ENCODE peak calls at places on chromosomes 16 and 17, in five cellular contexts. One of them, this sample, is unnamed.

GRCh38 chr16:11700264-11701029 is 32.2 kb downstream of the SNN start:
- DNase-seq in GM12878: no peak
- DNase-seq in HepG2: peak
- DNase-seq in H1: no peak
- DNase-seq in K562: no peak
- DNase-seq in this sample: no peak

GRCh38 chr17:73592531-73592961 is 51.7 kb downstream of the SDK2 start:
- DNase-seq in GM12878: no peak
- DNase-seq in H1: no peak
- DNase-seq in HepG2: no peak
- DNase-seq in K562: no peak
- DNase-seq in this sample: no peak

GRCh38 chr17:71402661-71403141 is 718.1 kb upstream of the SOX9 start:
- DNase-seq in K562: no peak
- DNase-seq in GM12878: no peak
- DNase-seq in H1: no peak
- DNase-seq in HepG2: no peak
- DNase-seq in this sample: no peak

GRCh38 chr17:79541451-79541850 is 69.4 kb downstream of the RBFOX3 start:
- DNase-seq in K562: no peak
- DNase-seq in GM12878: no peak
- DNase-seq in H1: no peak
- DNase-seq in HepG2: no peak
- DNase-seq in this sample: no peak

GRCh38 chr16:19850131-19850817 is 34.4 kb downstream of the GPRC5B start:
- DNase-seq in K562: no peak
- DNase-seq in HepG2: no peak
- DNase-seq in GM12878: no peak
- DNase-seq in H1: no peak
- DNase-seq in this sample: no peak

GRCh38 chr17:72139213-72139612 is 18.4 kb downstream of the SOX9 start:
- DNase-seq in HepG2: no peak
- DNase-seq in H1: no peak
- DNase-seq in GM12878: no peak
- DNase-seq in K562: no peak
- DNase-seq in this sample: no peak

GRCh38 chr17:21549107-21549687 is 143.1 kb upstream of the KCNJ18 start:
- DNase-seq in GM12878: no peak
- DNase-seq in H1: no peak
- DNase-seq in HepG2: no peak
- DNase-seq in K562: no peak
- DNase-seq in this sample: no peak

GRCh38 chr16:64092284-64092683 is 1029.6 kb downstream of the CDH11 start:
- DNase-seq in H1: no peak
- DNase-seq in HepG2: no peak
- DNase-seq in GM12878: no peak
- DNase-seq in K562: no peak
- DNase-seq in this sample: no peak

DNA sequence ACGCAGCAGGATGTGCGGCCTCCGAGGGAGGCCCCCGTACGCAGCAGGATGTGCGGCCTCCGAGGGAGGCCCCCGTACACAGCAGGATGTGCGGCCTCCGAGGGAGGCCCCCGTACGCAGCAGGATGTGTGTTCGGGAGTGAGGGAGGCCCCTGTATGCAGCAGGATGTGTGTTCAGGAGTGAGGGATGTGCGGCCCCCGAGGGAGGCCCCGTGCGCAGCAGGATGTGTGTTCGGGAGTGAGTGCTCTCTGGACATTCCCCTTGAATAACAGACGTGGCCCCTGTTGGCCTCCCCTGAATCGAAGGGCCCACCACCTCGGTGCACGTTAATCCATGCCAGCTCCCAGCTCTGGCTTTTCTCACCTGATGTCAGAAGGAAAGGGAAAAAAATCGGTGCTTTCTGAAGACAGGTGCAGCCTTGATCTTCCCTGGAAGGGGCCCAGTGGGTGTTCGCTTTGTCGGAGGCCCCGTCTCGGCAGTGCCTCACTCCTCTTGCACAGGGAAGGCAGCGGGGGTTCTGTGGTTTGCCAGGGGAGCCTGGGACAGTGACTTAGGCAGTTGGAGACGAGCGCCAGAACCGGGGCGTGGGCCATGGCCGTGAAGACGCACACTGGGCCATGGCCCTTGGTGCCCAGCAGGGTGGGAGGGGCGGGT is 101.6 kb upstream of the CHMP6 start:
- DNase-seq in HepG2: no peak
- DNase-seq in K562: no peak
- DNase-seq in GM12878: no peak
- DNase-seq in H1: no peak
- DNase-seq in this sample: no peak
- TF ChIP-seq USF2 in HepG2: no peak
- TF ChIP-seq USF2 in K562: no peak
- TF ChIP-seq USF2 in GM12878: no peak
- TF ChIP-seq USF2 in H1: no peak
- TF ChIP-seq USF2 in this sample: no peak

DNA sequence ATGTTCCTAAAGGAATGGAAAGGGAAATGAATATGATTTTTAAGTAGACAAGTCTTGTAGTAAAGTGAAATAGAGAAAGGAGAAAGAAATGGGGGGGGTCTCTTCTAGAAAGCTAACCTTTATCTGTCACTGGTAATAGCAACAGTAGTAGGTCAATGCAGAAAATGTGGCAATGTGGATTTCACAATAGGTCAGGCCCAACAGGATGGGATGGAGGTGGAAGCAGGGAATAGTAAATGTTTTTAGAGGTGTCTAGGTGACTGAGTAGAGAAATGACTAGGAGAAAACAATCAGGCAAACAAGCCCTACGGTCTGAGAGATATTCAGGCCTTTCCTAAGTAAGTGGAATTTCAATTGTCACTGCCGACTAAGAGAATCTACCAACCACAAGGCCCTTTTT is 6.0 kb upstream of the RSKR start:
- DNase-seq in K562: no peak
- DNase-seq in HepG2: no peak
- DNase-seq in GM12878: no peak
- DNase-seq in H1: no peak
- DNase-seq in this sample: no peak
- TF ChIP-seq SP1 in K562: no peak
- TF ChIP-seq SP1 in HepG2: no peak
- TF ChIP-seq SP1 in GM12878: no peak
- TF ChIP-seq SP1 in H1: no peak
- TF ChIP-seq SP1 in this sample: no peak

DNA sequence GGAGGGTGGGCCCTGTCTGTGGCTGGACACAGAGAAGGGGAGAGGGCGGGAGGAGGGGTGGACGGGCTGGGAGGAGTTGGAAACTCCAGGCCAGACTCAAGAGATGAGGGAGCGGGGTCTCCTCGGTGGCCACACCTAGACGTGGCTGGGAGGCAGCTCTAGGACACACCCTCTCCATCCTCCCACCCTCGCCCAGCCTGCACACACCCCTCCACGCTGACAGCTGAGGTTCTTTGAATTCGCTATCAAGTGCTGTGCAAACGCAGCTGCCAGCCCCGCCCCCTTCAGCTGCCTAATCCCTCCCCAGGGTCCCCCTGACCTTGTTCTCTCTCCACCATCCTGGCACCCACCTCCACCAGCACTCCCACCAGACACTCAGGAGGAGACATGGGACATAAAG is 48.7 kb downstream of the DNAH17 start:
- DNase-seq in K562: peak
- DNase-seq in H1: no peak
- DNase-seq in GM12878: no peak
- DNase-seq in HepG2: no peak
- DNase-seq in this sample: no peak
- TF ChIP-seq MAX in K562: no peak
- TF ChIP-seq MAX in H1: no peak
- TF ChIP-seq MAX in GM12878: no peak
- TF ChIP-seq MAX in HepG2: no peak
- TF ChIP-seq MAX in this sample: no peak

GRCh38 chr17:17360087-17360730 is 57.0 kb downstream of the NT5M start:
- DNase-seq in HepG2: no peak
- DNase-seq in K562: no peak
- DNase-seq in GM12878: no peak
- DNase-seq in H1: no peak
- DNase-seq in this sample: no peak
- TF ChIP-seq USF2 in HepG2: no peak
- TF ChIP-seq USF2 in K562: no peak
- TF ChIP-seq USF2 in GM12878: no peak
- TF ChIP-seq USF2 in H1: no peak
- TF ChIP-seq USF2 in this sample: no peak

DNA sequence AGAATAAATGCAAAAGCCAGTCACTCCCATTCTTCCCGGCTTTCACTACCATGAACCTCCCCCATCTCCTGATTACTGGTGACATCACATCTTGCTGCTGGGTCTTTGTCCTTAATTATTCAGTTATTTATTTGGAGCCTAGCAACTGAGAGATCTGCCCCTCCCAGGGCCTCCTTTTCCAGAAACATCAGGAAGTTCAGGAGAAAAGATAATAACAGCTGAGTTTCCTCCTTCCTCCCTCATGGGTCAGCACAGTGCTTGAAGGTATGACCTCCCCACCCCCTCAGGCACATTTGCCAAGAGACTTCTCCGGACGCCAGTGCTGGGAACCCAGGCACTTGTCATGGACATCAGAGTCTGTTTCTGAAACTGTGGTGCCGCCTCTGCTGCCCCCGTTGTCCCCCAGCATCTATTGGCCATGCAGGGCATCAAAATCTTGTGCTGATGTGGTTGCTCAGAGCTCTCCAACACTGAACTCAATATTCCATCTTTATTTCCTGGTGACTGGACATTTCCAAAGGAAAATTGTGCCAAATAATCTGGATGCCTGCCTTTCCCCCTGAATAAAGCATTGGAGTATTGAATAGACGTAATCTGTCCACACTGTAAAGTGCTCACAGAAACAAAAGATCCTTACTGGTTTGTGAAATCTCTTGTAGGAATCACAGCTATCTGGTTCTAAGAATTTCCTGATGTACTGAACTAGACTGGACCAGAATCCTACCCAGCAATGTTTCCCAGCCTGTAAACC is 71.8 kb downstream of the ZNF18 start:
- DNase-seq in GM12878: no peak
- DNase-seq in HepG2: no peak
- DNase-seq in K562: no peak
- DNase-seq in H1: no peak
- DNase-seq in this sample: no peak
- TF ChIP-seq SP1 in GM12878: no peak
- TF ChIP-seq SP1 in HepG2: no peak
- TF ChIP-seq SP1 in K562: no peak
- TF ChIP-seq SP1 in H1: no peak
- TF ChIP-seq SP1 in this sample: no peak

GRCh38 chr17:52297230-52298010 is 138.9 kb upstream of the CA10 start:
- DNase-seq in H1: no peak
- DNase-seq in HepG2: peak
- DNase-seq in GM12878: no peak
- DNase-seq in K562: no peak
- DNase-seq in this sample: no peak
- TF ChIP-seq MAX in H1: no peak
- TF ChIP-seq MAX in HepG2: no peak
- TF ChIP-seq MAX in GM12878: no peak
- TF ChIP-seq MAX in K562: no peak
- TF ChIP-seq MAX in this sample: no peak

DNA sequence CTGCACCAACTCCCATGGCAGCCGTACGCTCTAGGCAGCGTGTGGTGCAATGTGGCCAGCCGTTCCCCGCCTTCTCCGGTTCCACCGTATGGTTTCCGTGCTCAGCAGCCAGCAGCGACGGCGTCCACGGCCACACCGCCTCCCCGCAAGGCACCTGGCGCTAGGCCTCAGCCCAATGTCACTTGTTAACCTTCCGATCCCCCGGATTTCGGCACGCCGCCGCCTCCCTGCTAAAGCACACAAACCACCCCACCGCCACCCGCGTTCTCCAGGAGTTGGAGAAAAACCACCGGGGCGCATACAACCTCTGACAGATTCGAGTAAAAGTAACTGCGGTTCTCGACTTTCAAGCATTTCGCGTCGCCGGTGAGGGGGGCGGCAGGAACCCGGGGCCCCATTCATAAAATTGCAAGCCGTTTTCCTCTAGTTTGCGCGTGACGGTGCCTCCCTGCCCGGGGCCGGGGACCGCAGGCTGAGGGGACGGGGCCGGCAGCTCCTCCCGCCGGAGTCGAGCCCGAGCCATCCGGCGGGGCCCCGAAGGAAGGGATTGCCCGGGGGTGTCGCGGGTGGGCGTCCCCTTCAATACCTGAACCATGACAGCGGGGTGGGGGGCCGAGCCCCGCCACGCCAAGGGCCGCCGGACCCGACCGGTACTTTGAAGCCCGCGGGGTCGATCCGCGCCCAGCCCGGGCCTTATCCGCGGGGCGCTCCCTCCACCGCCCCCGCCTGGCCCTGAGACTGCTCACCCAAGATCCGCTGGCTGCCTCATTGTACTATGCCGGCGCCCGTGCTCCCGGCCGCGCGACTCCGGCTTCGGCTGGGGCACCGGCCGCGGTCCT is at the start of gene TEX2:
- DNase-seq in GM12878: no peak
- DNase-seq in K562: peak
- DNase-seq in H1: no peak
- DNase-seq in HepG2: peak
- DNase-seq in this sample: peak
- TF ChIP-seq USF2 in GM12878: no peak
- TF ChIP-seq USF2 in K562: no peak
- TF ChIP-seq USF2 in H1: no peak
- TF ChIP-seq USF2 in HepG2: no peak
- TF ChIP-seq USF2 in this sample: no peak

This sample was measured in WTC11.